ENCODE peak calls at places on chromosomes 6 and 20, in five cellular contexts. U is progenitor cell of endocrine pancreas; R is iPS-NIHi11; N is activated CD8-positive, alpha-beta T cell treated with anti-CD3 and anti-CD28 coated beads for 36 hours; K is cerebellum. M is an unnamed sample.

GRCh38 chr20:39909447-39909846 is 779.6 kb downstream of the MAFB start:
- DNase-seq in U (no peak), R (no peak), N (no peak), K (no peak), M (no peak)

GRCh38 chr20:53757472-53757913 is 163.9 kb upstream of the ZNF217 start:
- DNase-seq in U (no peak), R (no peak), N (no peak), K (no peak), M (no peak)

GRCh38 chr20:40668449-40669228 is 20.4 kb downstream of the MAFB start:
- DNase-seq in U (no peak), R (no peak), N (no peak), K (no peak), M (no peak)

GRCh38 chr6:106325336-106326178 is at the start of gene ATG5:
- DNase-seq in U (peak), R (peak), N (peak), K (peak), M (peak)

GRCh38 chr20:64176548-64177419 is 12.5 kb downstream of the MYT1 start:
- DNase-seq in U (no peak), R (no peak), N (no peak), K (peak), M (peak)

GRCh38 chr6:52362443-52363221 is 681 bp downstream of the PAQR8 start:
- DNase-seq in U (peak), R (peak), N (peak), K (peak), M (peak)

GRCh38 chr6:82113231-82113630 is 134.3 kb downstream of the IBTK start:
- DNase-seq in U (no peak), R (no peak), N (no peak), K (no peak), M (no peak)

GRCh38 chr6:149566372-149567193 is at the start of gene GINM1:
- DNase-seq in U (peak), R (peak), N (peak), K (peak), M (peak)

GRCh38 chr20:41408986-41409385 is 42.4 kb upstream of the EMILIN3 start:
- DNase-seq in U (no peak), R (no peak), N (no peak), K (peak), M (no peak)

GRCh38 chr20:47821481-47822100 is 36.3 kb upstream of the SULF2 start:
- DNase-seq in U (no peak), R (no peak), N (no peak), K (no peak), M (no peak)

GRCh38 chr6:114404339-114404955 is 61.6 kb upstream of the HS3ST5 start:
- DNase-seq in U (no peak), R (no peak), N (no peak), K (no peak), M (no peak)

GRCh38 chr6:52511572-52512151 is 65.2 kb downstream of the TRAM2 start:
- DNase-seq in U (no peak), R (no peak), N (no peak), K (no peak), M (no peak)

GRCh38 chr20:54323227-54323734 is 115.4 kb downstream of the PFDN4 start:
- DNase-seq in U (no peak), R (no peak), N (no peak), K (peak), M (no peak)

GRCh38 chr6:162785632-162786242 is 58.0 kb downstream of the PACRG start:
- DNase-seq in U (no peak), R (no peak), N (no peak), K (no peak), M (no peak)

GRCh38 chr6:142518761-142519160 is 217.0 kb downstream of the ADGRG6 start:
- DNase-seq in U (no peak), R (no peak), N (no peak), K (no peak), M (no peak)

GRCh38 chr6:34170341-34170740 is 24.5 kb upstream of the GRM4 start:
- DNase-seq in U (no peak), R (no peak), N (no peak), K (no peak), M (no peak)

GRCh38 chr6:79810153-79810806 is 137.1 kb downstream of the ELOVL4 start:
- DNase-seq in U (no peak), R (no peak), N (no peak), K (no peak), M (no peak)

GRCh38 chr6:10521104-10521808 is at the start of gene GCNT2:
- DNase-seq in U (no peak), R (peak), N (no peak), K (no peak), M (peak)

GRCh38 chr6:69233195-69233524 is 563.6 kb downstream of the LMBRD1 start:
- DNase-seq in U (no peak), R (no peak), N (no peak), K (peak), M (peak)

GRCh38 chr6:141398954-141399353 is 733.8 kb upstream of the GJE1 start:
- DNase-seq in U (no peak), R (no peak), N (no peak), K (no peak), M (no peak)

GRCh38 chr6:114080891-114081510 is 110.1 kb upstream of the HDAC2 start:
- DNase-seq in U (no peak), R (no peak), N (no peak), K (no peak), M (no peak)

GRCh38 chr20:37992802-37993538 is 40.3 kb downstream of the TTI1 start:
- DNase-seq in U (no peak), R (peak), N (peak), K (no peak), M (peak)

GRCh38 chr20:61975411-61975810 is 90.3 kb downstream of the TAF4 start:
- DNase-seq in U (no peak), R (no peak), N (no peak), K (no peak), M (no peak)

GRCh38 chr20:47432251-47433210 is 69.2 kb upstream of the NCOA3 start:
- DNase-seq in U (no peak), R (no peak), N (no peak), K (no peak), M (no peak)

GRCh38 chr6:149028767-149029405 is 282.1 kb downstream of the UST start:
- DNase-seq in U (peak), R (peak), N (peak), K (peak), M (no peak)

GRCh38 chr6:166619912-166620311 is 7.1 kb downstream of the RPS6KA2 start:
- DNase-seq in U (no peak), R (no peak), N (no peak), K (peak), M (no peak)

GRCh38 chr6:22980446-22980845 is 411.1 kb downstream of the HDGFL1 start:
- DNase-seq in U (no peak), R (no peak), N (no peak), K (no peak), M (no peak)

GRCh38 chr20:53708129-53708968 is 114.7 kb upstream of the ZNF217 start:
- DNase-seq in U (no peak), R (no peak), N (peak), K (no peak), M (no peak)

GRCh38 chr6:157514659-157515496 is 133.9 kb downstream of the ZDHHC14 start:
- DNase-seq in U (no peak), R (no peak), N (peak), K (peak), M (no peak)

GRCh38 chr20:9926476-9926875 is 87.6 kb upstream of the PAK5 start:
- DNase-seq in U (no peak), R (peak), N (no peak), K (no peak), M (peak)

GRCh38 chr20:57526067-57526884 is 1.3 kb upstream of the CTCFL start:
- DNase-seq in U (no peak), R (peak), N (peak), K (no peak), M (peak)

GRCh38 chr6:3762359-3762758 is 10.8 kb upstream of the PXDC1 start:
- DNase-seq in U (no peak), R (no peak), N (no peak), K (no peak), M (no peak)